ENCODE peak calls at places on chromosomes 2 and 18, in eight cellular contexts. D is K562, L is HCT116, Y is heart left ventricle, N is body of pancreas, K is IMR-90, F is upper lobe of left lung, E is GM12878. B is an unnamed sample.

GRCh38 chr2:72847916-72848315 is 22.1 kb upstream of the EXOC6B start:
- ATAC-seq in D (no peak), L (no peak), Y (no peak), N (no peak), K (no peak), F (no peak), E (no peak), B (no peak)

GRCh38 chr18:56257215-56257614 is 381.2 kb downstream of the TXNL1 start:
- ATAC-seq in D (no peak), L (no peak), Y (no peak), N (peak), K (peak), F (no peak), E (peak), B (no peak)

GRCh38 chr18:5463390-5463789 is 80.4 kb downstream of the EPB41L3 start:
- ATAC-seq in D (no peak), L (no peak), Y (peak), N (peak), K (peak), F (peak), E (no peak), B (peak)

GRCh38 chr18:22106536-22107292 is 62.7 kb upstream of the GATA6 start:
- ATAC-seq in D (peak), L (peak), Y (no peak), N (peak), K (no peak), F (no peak), E (no peak), B (no peak)

GRCh38 chr18:54931152-54931551 is 28.1 kb downstream of the CCDC68 start:
- ATAC-seq in D (no peak), L (no peak), Y (no peak), N (no peak), K (no peak), F (no peak), E (no peak), B (no peak)

GRCh38 chr18:48044944-48045343 is 114.5 kb upstream of the SMAD2 start:
- ATAC-seq in D (no peak), L (no peak), Y (no peak), N (no peak), K (no peak), F (no peak), E (no peak), B (no peak)

GRCh38 chr18:34729740-34730338 is 19.7 kb downstream of the DTNA start:
- ATAC-seq in D (no peak), L (no peak), Y (peak), N (no peak), K (no peak), F (no peak), E (no peak), B (peak)

GRCh38 chr2:58432491-58433166 is 191.5 kb upstream of the FANCL start:
- ATAC-seq in D (no peak), L (no peak), Y (no peak), N (no peak), K (no peak), F (no peak), E (no peak), B (no peak)

GRCh38 chr2:14827226-14828023 is 194.9 kb downstream of the LRATD1 start:
- ATAC-seq in D (no peak), L (no peak), Y (no peak), N (no peak), K (no peak), F (no peak), E (no peak), B (no peak)

GRCh38 chr2:9163306-9164111 is 43.1 kb upstream of the ASAP2 start:
- ATAC-seq in D (no peak), L (no peak), Y (no peak), N (no peak), K (peak), F (no peak), E (no peak), B (peak)

GRCh38 chr18:33232318-33232626 is 208.2 kb downstream of the CCDC178 start:
- ATAC-seq in D (no peak), L (no peak), Y (no peak), N (no peak), K (no peak), F (no peak), E (no peak), B (no peak)

GRCh38 chr2:26540306-26540705 is 62.4 kb upstream of the OTOF start:
- ATAC-seq in D (no peak), L (no peak), Y (no peak), N (no peak), K (no peak), F (no peak), E (no peak), B (no peak)

GRCh38 chr2:105431367-105432088 is 32.7 kb upstream of the FHL2 start:
- ATAC-seq in D (no peak), L (no peak), Y (peak), N (no peak), K (peak), F (no peak), E (no peak), B (peak)

GRCh38 chr2:101400048-101400447 is 12.7 kb upstream of the CREG2 start:
- ATAC-seq in D (no peak), L (no peak), Y (no peak), N (no peak), K (no peak), F (no peak), E (no peak), B (no peak)

GRCh38 chr2:229921892-229922448 is at the start of gene TRIP12:
- ATAC-seq in D (peak), L (peak), Y (peak), N (peak), K (peak), F (peak), E (peak), B (peak)

GRCh38 chr2:36801088-36801487 is 104.6 kb downstream of the VIT start:
- ATAC-seq in D (no peak), L (no peak), Y (no peak), N (no peak), K (no peak), F (no peak), E (peak), B (no peak)

GRCh38 chr2:182077451-182078142 is 91.9 kb downstream of the PPP1R1C start:
- ATAC-seq in D (peak), L (peak), Y (peak), N (peak), K (peak), F (peak), E (peak), B (peak)

GRCh38 chr2:240383871-240384700 is 51.4 kb upstream of the GPC1 start:
- ATAC-seq in D (no peak), L (no peak), Y (no peak), N (no peak), K (no peak), F (peak), E (no peak), B (no peak)

GRCh38 chr2:144215701-144216675 is 303.9 kb downstream of the ZEB2 start:
- ATAC-seq in D (peak), L (no peak), Y (no peak), N (no peak), K (no peak), F (no peak), E (peak), B (no peak)

GRCh38 chr2:195837987-195838386 is 181.0 kb downstream of the SLC39A10 start:
- ATAC-seq in D (no peak), L (no peak), Y (no peak), N (no peak), K (peak), F (no peak), E (no peak), B (no peak)

GRCh38 chr2:228263156-228263555 is 81.7 kb upstream of the SPHKAP start:
- ATAC-seq in D (no peak), L (no peak), Y (no peak), N (no peak), K (no peak), F (no peak), E (no peak), B (no peak)

GRCh38 chr2:224987733-224988132 is 54.5 kb downstream of the DOCK10 start:
- ATAC-seq in D (no peak), L (no peak), Y (no peak), N (no peak), K (no peak), F (no peak), E (no peak), B (no peak)

GRCh38 chr18:63818212-63818611 is 43.0 kb downstream of the SERPINB7 start:
- ATAC-seq in D (no peak), L (no peak), Y (no peak), N (no peak), K (peak), F (peak), E (no peak), B (no peak)

DNA sequence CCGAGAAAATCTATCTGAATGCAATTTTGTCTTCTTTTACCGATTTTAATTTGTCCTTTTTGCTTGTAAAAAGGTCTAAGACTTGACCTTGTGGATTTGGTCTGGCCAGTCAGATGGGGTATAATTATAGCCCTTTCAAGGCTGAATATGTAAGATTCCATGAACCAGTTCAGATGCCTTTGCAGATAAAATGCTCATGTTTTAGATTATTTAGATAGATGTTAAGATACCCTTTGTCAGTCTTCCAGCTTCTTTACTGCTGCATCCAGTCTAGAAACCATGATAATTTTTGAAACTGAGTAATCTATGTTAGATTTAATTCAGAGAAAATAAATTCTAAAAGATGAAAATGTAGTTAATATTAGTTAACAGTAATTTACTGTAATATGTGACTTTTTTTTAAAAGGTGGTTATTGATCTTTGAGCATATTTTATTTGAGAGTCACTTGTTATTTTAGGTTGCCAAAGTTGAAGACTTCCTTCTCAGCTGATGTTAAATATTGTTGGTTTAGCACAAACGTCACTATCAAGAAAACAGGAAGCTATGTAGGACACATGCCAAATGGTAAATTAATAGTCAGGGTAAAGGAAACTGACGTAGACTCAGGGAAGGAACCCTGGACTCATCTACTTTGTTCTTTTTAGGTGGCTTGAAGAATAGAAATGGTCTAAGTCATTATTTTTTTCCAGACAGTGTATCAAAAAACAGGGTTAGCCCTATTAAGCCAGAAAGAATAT is 29.8 kb downstream of the BABAM2 start:
- ATAC-seq in D (no peak), L (no peak), Y (peak), N (peak), K (no peak), F (peak), E (no peak), B (peak)
- H3K4me3 ChIP-seq in D (no peak), L (no peak), Y (no peak), N (no peak), K (no peak), F (no peak), E (no peak), B (no peak)

GRCh38 chr2:236576053-236576452 is 6.4 kb downstream of the ACKR3 start:
- ATAC-seq in D (no peak), L (no peak), Y (no peak), N (no peak), K (peak), F (no peak), E (no peak), B (no peak)

GRCh38 chr2:236578980-236579745 is 9.5 kb downstream of the ACKR3 start:
- ATAC-seq in D (no peak), L (no peak), Y (no peak), N (peak), K (no peak), F (no peak), E (no peak), B (no peak)

GRCh38 chr2:236576978-236577377 is 7.4 kb downstream of the ACKR3 start:
- ATAC-seq in D (no peak), L (no peak), Y (no peak), N (peak), K (no peak), F (no peak), E (no peak), B (no peak)

GRCh38 chr2:236578411-236578846 is 8.8 kb downstream of the ACKR3 start:
- ATAC-seq in D (no peak), L (no peak), Y (no peak), N (no peak), K (no peak), F (no peak), E (no peak), B (no peak)

GRCh38 chr2:236577481-236578410 is 8.1 kb downstream of the ACKR3 start:
- ATAC-seq in D (no peak), L (no peak), Y (peak), N (no peak), K (no peak), F (no peak), E (no peak), B (no peak)
- TF ChIP-seq POLR2A in D (no peak), L (no peak), Y (no peak), N (peak), K (no peak), F (no peak), E (peak), B (no peak)

GRCh38 chr2:212970132-212970531 is 181.3 kb downstream of the IKZF2 start:
- ATAC-seq in D (no peak), L (no peak), Y (no peak), N (no peak), K (peak), F (no peak), E (no peak), B (no peak)
- H3K4me3 ChIP-seq in D (no peak), L (no peak), Y (no peak), N (no peak), K (no peak), F (no peak), E (no peak), B (no peak)

DNA sequence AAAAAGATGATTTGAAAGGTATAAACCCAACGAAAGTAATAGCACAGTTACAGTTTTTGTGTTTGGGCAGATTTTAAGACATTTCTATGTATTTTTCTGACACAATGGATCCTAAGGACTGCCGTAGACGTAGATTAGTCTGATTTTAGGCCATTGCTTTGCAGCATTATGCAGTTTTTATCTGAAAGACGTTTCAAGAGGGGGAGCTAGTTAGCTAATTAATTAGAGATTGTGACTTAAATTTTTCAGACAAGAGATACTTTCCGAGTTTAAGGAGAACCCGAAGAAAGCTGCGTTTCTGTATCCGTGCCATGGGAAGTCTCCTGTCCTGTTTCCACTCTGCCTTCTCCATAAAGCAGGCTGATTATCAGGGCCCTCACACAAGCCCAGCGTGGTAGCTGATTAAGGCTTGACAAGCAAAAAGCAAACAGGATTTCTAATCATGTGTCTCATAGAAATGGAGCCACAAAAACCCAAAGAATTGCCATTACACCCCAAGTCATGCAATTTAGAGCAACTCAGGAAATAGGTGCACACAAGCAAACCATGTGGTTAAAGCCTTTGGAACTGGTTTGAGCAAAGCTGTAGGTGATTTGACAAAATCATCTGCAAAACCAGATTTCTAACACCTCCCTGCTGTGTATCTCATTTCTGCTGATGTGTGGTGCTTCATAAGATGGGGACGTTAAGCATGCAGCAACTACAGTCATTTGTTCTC is 808.1 kb downstream of the RNF144A start:
- ATAC-seq in D (no peak), L (no peak), Y (no peak), N (no peak), K (no peak), F (no peak), E (peak), B (no peak)
- TF ChIP-seq POLR2A in D (no peak), L (no peak), Y (no peak), N (peak), K (no peak), F (peak), E (no peak), B (no peak)

DNA sequence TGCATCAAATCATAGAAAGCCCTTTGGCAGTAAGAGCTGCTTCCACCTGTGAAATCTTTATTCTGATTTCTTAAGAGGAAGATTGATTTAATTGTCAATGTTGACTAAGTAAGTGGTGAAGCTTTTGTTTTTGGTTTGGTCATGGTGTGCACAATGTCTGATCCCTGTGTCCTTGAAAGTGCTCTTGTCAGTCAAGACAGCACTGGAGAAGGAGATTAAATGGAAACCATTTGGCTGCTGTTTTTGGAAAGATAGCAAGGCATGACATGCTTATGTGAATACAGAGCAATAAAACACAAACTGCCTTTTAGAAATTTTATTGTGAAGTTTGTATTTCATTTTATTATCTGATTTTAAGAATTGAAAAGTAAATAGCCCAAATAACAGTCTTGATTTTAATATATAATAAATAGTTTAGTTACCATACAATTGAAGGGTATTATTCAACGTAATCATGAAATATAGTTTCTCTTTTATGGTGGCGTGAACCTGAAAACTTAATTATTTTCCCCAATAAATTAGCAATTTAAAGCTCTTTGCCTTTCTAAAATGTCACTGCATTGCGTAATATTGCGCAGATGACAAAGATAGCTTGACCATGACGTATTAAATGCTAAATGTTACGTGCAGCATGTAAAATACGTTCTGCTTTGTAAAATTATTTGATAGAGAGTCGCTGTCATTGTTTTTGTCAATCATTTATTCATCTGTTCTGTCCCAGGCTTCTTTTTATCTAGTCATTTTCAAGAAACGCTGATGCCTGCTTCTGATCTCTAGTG is 69.0 kb downstream of the GULP1 start:
- ATAC-seq in D (peak), L (no peak), Y (no peak), N (no peak), K (no peak), F (no peak), E (no peak), B (no peak)
- H3K4me3 ChIP-seq in D (no peak), L (no peak), Y (no peak), N (no peak), K (no peak), F (no peak), E (no peak), B (no peak)

DNA sequence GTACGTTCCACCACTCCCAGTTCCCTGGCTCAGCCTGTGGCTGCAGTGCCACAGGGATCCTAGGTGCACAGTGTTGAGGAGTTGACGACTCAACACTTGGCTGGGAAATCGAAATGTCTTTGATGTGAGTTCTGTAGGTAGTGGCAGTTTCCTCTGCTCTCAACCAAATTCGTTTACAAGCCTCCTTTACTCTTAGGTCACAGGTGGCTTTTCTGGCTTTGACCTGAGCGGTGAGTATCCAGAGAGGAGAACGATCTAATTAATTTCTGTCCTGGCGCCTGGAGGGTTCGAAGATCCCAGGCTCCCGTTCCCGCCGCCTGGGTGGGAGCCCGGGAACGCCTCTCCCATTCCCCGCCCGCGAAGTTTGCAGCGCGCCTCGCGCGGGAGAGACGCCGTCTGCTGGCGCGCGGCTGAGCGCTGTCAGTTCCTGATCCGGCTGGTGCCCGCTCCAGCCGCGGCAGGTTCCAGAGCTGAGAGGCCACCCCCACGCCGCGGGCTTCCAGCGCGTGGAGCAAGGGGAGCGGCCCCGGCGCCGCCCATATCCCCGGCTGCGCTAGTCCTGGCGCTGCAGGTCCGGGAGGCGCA is at the start of gene LAMA3:
- ATAC-seq in D (no peak), L (peak), Y (peak), N (peak), K (peak), F (peak), E (peak), B (peak)
- TF ChIP-seq POLR2A in D (no peak), L (no peak), Y (no peak), N (peak), K (no peak), F (peak), E (no peak), B (no peak)

DNA sequence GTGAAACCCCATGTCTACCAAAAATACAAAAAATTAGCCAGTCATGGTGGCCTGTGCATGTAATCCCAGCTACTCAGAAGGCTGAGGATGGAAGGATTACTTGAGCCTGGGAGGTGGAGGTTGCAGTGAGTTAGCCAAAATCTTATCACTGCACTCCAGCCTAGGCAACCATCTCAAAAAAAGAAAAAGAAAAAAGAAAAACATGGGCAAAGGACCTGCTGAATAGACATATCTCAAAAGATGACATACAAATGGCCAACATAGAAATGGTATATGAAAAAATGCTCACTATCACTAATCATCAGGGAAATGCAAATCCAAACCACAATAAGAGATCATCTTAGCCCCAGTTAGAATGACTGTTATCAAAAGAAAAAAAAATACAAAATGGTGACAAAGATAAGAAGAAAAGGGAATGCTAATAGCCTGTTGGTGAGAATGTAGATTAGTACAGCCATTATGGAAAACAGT is 1.4 kb upstream of the TGOLN2 start:
- ATAC-seq in D (peak), L (no peak), Y (no peak), N (no peak), K (no peak), F (no peak), E (no peak), B (no peak)
- H3K4me3 ChIP-seq in D (no peak), L (peak), Y (no peak), N (no peak), K (no peak), F (no peak), E (no peak), B (no peak)